ENCODE peak calls at places on chromosomes 3 and 15, in six cellular contexts. I is kidney glomerular epithelial cell, C is AG09309, V is heart right ventricle, Z is CD14-positive monocyte, G is NCI-H2171 treated with DMSO at 0.1 percent for 48 hours. E is an unnamed sample.

GRCh38 chr15:54519577-54519976 is 541.3 kb downstream of the UNC13C start:
- DNase-seq in I (no peak), C (no peak), Z (no peak), G (no peak), V (no peak), E (no peak)

GRCh38 chr3:66534304-66534703 is 33.5 kb upstream of the LRIG1 start:
- DNase-seq in G (no peak), V (no peak), Z (no peak), C (no peak), I (no peak), E (no peak)

GRCh38 chr3:111652492-111653180 is 57.5 kb upstream of the ZBED2 start:
- DNase-seq in Z (no peak), G (no peak), C (no peak), I (no peak), V (no peak), E (no peak)

GRCh38 chr15:58886921-58887320 is 46.6 kb downstream of the SLTM start:
- DNase-seq in C (no peak), G (no peak), I (no peak), Z (no peak), V (no peak), E (no peak)

GRCh38 chr3:111338059-111338698 is 203.8 kb upstream of the CD96 start:
- DNase-seq in I (peak), Z (no peak), C (peak), G (peak), V (no peak), E (peak)

GRCh38 chr15:27392163-27392562 is 421.2 kb downstream of the GABRG3 start:
- DNase-seq in V (no peak), C (no peak), G (no peak), I (no peak), Z (no peak), E (no peak)

GRCh38 chr3:15860014-15860934 is 62.5 kb upstream of the ANKRD28 start:
- DNase-seq in V (no peak), C (no peak), Z (no peak), I (peak), G (peak), E (peak)

GRCh38 chr3:158261371-158261991 is 151.6 kb downstream of the RSRC1 start:
- DNase-seq in C (no peak), G (peak), V (no peak), I (no peak), Z (no peak), E (no peak)